ENCODE peak calls at places on chromosomes 5 and 9, in five cellular contexts. J is astrocyte of the spinal cord; Q is PC-3; W is bronchial epithelial cell; H is activated T-cell treated with anti-CD3 and anti-CD28 coated beads, Interleukin-2, amount 50 U/mL, for 24 hours. O is an unnamed sample.

GRCh38 chr9:124779368-124780059 is 2.6 kb downstream of the OLFML2A start:
- DNase-seq in H (peak; percentile 6), J (peak; percentile 97), W (peak; percentile 93), Q (peak; percentile 88), O (no peak)

GRCh38 chr5:30102185-30102584 is 1091.3 kb upstream of the CDH6 start:
- DNase-seq in J (no peak), Q (no peak), W (no peak), H (no peak), O (no peak)

GRCh38 chr5:6573651-6574101 is 59.2 kb downstream of the NSUN2 start:
- DNase-seq in W (no peak), Q (no peak), H (no peak), J (no peak), O (no peak)

GRCh38 chr5:177546262-177546741 is 8.1 kb downstream of the FAM193B start:
- DNase-seq in W (peak; percentile 100), H (no peak), J (peak; percentile 94), Q (peak; percentile 99), O (peak; percentile 22)

GRCh38 chr5:399296-400281 is 43.4 kb upstream of the EXOC3 start:
- DNase-seq in H (peak; percentile 79), J (peak; percentile 92), W (no peak), Q (no peak), O (peak; percentile 90)

GRCh38 chr5:9852686-9853085 is 222.5 kb upstream of the TAS2R1 start:
- DNase-seq in Q (peak; percentile 56), H (no peak), W (no peak), J (peak; percentile 47), O (no peak)

GRCh38 chr5:174500636-174501035 is 223.7 kb upstream of the MSX2 start:
- DNase-seq in W (no peak), H (no peak), J (no peak), Q (no peak), O (no peak)

GRCh38 chr5:14401639-14402038 is 180.0 kb upstream of the OTULINL start:
- DNase-seq in H (no peak), W (no peak), Q (no peak), J (no peak), O (no peak)

GRCh38 chr5:169041180-169041579 is 259.8 kb downstream of the SLIT3 start:
- DNase-seq in W (no peak), J (no peak), Q (no peak), H (no peak), O (no peak)

GRCh38 chr5:139058121-139058520 is 140.0 kb downstream of the SIL1 start:
- DNase-seq in J (peak; percentile 52), H (no peak), W (no peak), Q (no peak), O (no peak)

GRCh38 chr9:76756273-76756650 is 8.0 kb upstream of the PCA3 start:
- DNase-seq in Q (peak; percentile 4), W (no peak), H (no peak), J (peak; percentile 19), O (peak; percentile 10)

GRCh38 chr9:34343090-34343489 is 13.7 kb downstream of the NUDT2 start:
- DNase-seq in W (no peak), H (no peak), Q (no peak), J (peak; percentile 9), O (no peak)

GRCh38 chr5:145787996-145788395 is 47.1 kb downstream of the PRELID2 start:
- DNase-seq in J (no peak), H (no peak), Q (no peak), W (no peak), O (no peak)

GRCh38 chr5:61919920-61920319 is 386.1 kb upstream of the KIF2A start:
- DNase-seq in Q (peak; percentile 84), J (no peak), W (peak; percentile 97), H (no peak), O (peak; percentile 18)

O was measured in HT-29.